ENCODE peak calls at places on chromosomes 1 and 21, in ten cellular contexts. One of them, this sample, is unnamed.

GRCh38 chr1:109825774-109826173 is 62.1 kb upstream of the EPS8L3 start:
- DNase-seq in left ventricle myocardium inferior: no peak
- DNase-seq in GM06990: no peak
- DNase-seq in hepatocyte: no peak
- DNase-seq in heart left ventricle: no peak
- DNase-seq in Peyer's patch: no peak
- DNase-seq in mammary epithelial cell: no peak
- DNase-seq in psoas muscle: no peak
- DNase-seq in cardiac muscle cell: no peak
- DNase-seq in fibroblast of lung: no peak
- DNase-seq in this sample: no peak

GRCh38 chr1:156368889-156369684 is at the start of gene RHBG:
- DNase-seq in heart left ventricle: peak; percentile 37
- DNase-seq in Peyer's patch: peak; percentile 79
- DNase-seq in GM06990: no peak
- DNase-seq in mammary epithelial cell: peak; percentile 35
- DNase-seq in fibroblast of lung: peak; percentile 25
- DNase-seq in psoas muscle: no peak
- DNase-seq in cardiac muscle cell: peak; percentile 37
- DNase-seq in left ventricle myocardium inferior: peak; percentile 35
- DNase-seq in hepatocyte: peak; percentile 86
- DNase-seq in this sample: peak; percentile 87

GRCh38 chr1:38586993-38587646 is 272.5 kb downstream of the RRAGC start:
- DNase-seq in GM06990: peak; percentile 36
- DNase-seq in cardiac muscle cell: peak; percentile 64
- DNase-seq in left ventricle myocardium inferior: peak; percentile 23
- DNase-seq in psoas muscle: peak; percentile 57
- DNase-seq in Peyer's patch: no peak
- DNase-seq in mammary epithelial cell: peak; percentile 15
- DNase-seq in hepatocyte: peak; percentile 67
- DNase-seq in heart left ventricle: no peak
- DNase-seq in fibroblast of lung: no peak
- DNase-seq in this sample: peak; percentile 83

GRCh38 chr1:4380564-4381168 is 273.7 kb upstream of the AJAP1 start:
- DNase-seq in fibroblast of lung: peak; percentile 85
- DNase-seq in GM06990: no peak
- DNase-seq in left ventricle myocardium inferior: no peak
- DNase-seq in cardiac muscle cell: no peak
- DNase-seq in heart left ventricle: no peak
- DNase-seq in Peyer's patch: no peak
- DNase-seq in mammary epithelial cell: peak; percentile 21
- DNase-seq in hepatocyte: no peak
- DNase-seq in psoas muscle: no peak
- DNase-seq in this sample: no peak

GRCh38 chr1:223234534-223234933 is 91.5 kb upstream of the TLR5 start:
- DNase-seq in GM06990: no peak
- DNase-seq in cardiac muscle cell: no peak
- DNase-seq in mammary epithelial cell: no peak
- DNase-seq in hepatocyte: no peak
- DNase-seq in left ventricle myocardium inferior: no peak
- DNase-seq in heart left ventricle: no peak
- DNase-seq in psoas muscle: no peak
- DNase-seq in fibroblast of lung: no peak
- DNase-seq in Peyer's patch: no peak
- DNase-seq in this sample: no peak

GRCh38 chr21:44444286-44444931 is 10.9 kb upstream of the LRRC3 start:
- DNase-seq in Peyer's patch: peak; percentile 29
- DNase-seq in psoas muscle: peak; percentile 33
- DNase-seq in heart left ventricle: peak; percentile 23
- DNase-seq in cardiac muscle cell: no peak
- DNase-seq in fibroblast of lung: no peak
- DNase-seq in GM06990: no peak
- DNase-seq in left ventricle myocardium inferior: peak; percentile 9
- DNase-seq in mammary epithelial cell: no peak
- DNase-seq in hepatocyte: no peak
- DNase-seq in this sample: peak; percentile 46

GRCh38 chr1:61056674-61057439 is 25.5 kb upstream of the NFIA start:
- DNase-seq in heart left ventricle: peak; percentile 57
- DNase-seq in Peyer's patch: peak; percentile 80
- DNase-seq in fibroblast of lung: peak; percentile 36
- DNase-seq in mammary epithelial cell: peak; percentile 53
- DNase-seq in GM06990: no peak
- DNase-seq in left ventricle myocardium inferior: peak; percentile 65
- DNase-seq in cardiac muscle cell: peak; percentile 44
- DNase-seq in hepatocyte: peak; percentile 68
- DNase-seq in psoas muscle: peak; percentile 77
- DNase-seq in this sample: peak; percentile 81

GRCh38 chr1:155125946-155126493 is 1.7 kb upstream of the EFNA1 start:
- DNase-seq in left ventricle myocardium inferior: peak; percentile 56
- DNase-seq in fibroblast of lung: peak; percentile 23
- DNase-seq in GM06990: no peak
- DNase-seq in mammary epithelial cell: no peak
- DNase-seq in hepatocyte: peak; percentile 84
- DNase-seq in psoas muscle: peak; percentile 71
- DNase-seq in cardiac muscle cell: no peak
- DNase-seq in Peyer's patch: peak; percentile 97
- DNase-seq in heart left ventricle: peak; percentile 54
- DNase-seq in this sample: peak; percentile 90

GRCh38 chr1:27111771-27112573 is 43.0 kb downstream of the SLC9A1 start:
- DNase-seq in GM06990: peak; percentile 46
- DNase-seq in mammary epithelial cell: peak; percentile 100
- DNase-seq in heart left ventricle: peak; percentile 92
- DNase-seq in left ventricle myocardium inferior: peak; percentile 77
- DNase-seq in Peyer's patch: peak; percentile 74
- DNase-seq in fibroblast of lung: peak; percentile 100
- DNase-seq in psoas muscle: peak; percentile 89
- DNase-seq in hepatocyte: peak; percentile 92
- DNase-seq in cardiac muscle cell: peak; percentile 39
- DNase-seq in this sample: peak; percentile 92

GRCh38 chr1:3460653-3461237 is 6.3 kb downstream of the ARHGEF16 start:
- DNase-seq in mammary epithelial cell: no peak
- DNase-seq in GM06990: no peak
- DNase-seq in heart left ventricle: peak; percentile 35
- DNase-seq in hepatocyte: peak; percentile 19
- DNase-seq in fibroblast of lung: peak; percentile 42
- DNase-seq in left ventricle myocardium inferior: no peak
- DNase-seq in cardiac muscle cell: peak; percentile 46
- DNase-seq in Peyer's patch: peak; percentile 60
- DNase-seq in psoas muscle: peak; percentile 55
- DNase-seq in this sample: no peak

GRCh38 chr21:36602735-36603134 is 96.2 kb upstream of the SIM2 start:
- DNase-seq in fibroblast of lung: no peak
- DNase-seq in mammary epithelial cell: no peak
- DNase-seq in hepatocyte: no peak
- DNase-seq in left ventricle myocardium inferior: no peak
- DNase-seq in psoas muscle: no peak
- DNase-seq in GM06990: no peak
- DNase-seq in cardiac muscle cell: no peak
- DNase-seq in Peyer's patch: no peak
- DNase-seq in heart left ventricle: no peak
- DNase-seq in this sample: no peak

GRCh38 chr1:203100163-203100867 is 14.5 kb upstream of the MYOG start:
- DNase-seq in mammary epithelial cell: no peak
- DNase-seq in fibroblast of lung: no peak
- DNase-seq in cardiac muscle cell: no peak
- DNase-seq in heart left ventricle: no peak
- DNase-seq in GM06990: no peak
- DNase-seq in left ventricle myocardium inferior: no peak
- DNase-seq in psoas muscle: no peak
- DNase-seq in Peyer's patch: no peak
- DNase-seq in hepatocyte: no peak
- DNase-seq in this sample: no peak

DNA sequence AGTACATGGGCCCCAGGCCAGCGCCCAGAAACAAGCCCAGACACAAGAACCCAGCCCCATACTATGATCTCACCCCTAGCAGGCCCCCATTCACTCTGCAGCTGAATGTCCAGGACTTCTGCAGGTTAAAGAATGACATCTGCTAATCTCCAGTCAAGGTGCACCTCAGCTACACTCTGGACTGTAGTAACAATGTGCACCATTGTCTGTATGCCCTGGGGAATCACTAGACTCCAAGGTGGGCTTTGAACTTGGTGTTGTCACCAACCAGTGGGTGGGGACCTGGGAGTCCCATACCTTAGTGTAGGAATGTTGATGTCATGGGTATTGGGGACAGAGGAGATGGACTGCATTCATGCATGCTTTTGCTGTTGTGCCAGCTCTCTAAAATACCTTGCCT is 10.3 kb downstream of the KCNE1 start:
- DNase-seq in hepatocyte: no peak
- DNase-seq in left ventricle myocardium inferior: no peak
- DNase-seq in fibroblast of lung: no peak
- DNase-seq in Peyer's patch: no peak
- DNase-seq in mammary epithelial cell: no peak
- DNase-seq in GM06990: no peak
- DNase-seq in heart left ventricle: no peak
- DNase-seq in cardiac muscle cell: no peak
- DNase-seq in psoas muscle: no peak
- DNase-seq in this sample: no peak
- H3K27me3 ChIP-seq in hepatocyte: no peaks in the 10 kb centered on the region
- H3K27me3 ChIP-seq in left ventricle myocardium inferior: no peaks in the 10 kb centered on the region
- H3K27me3 ChIP-seq in fibroblast of lung: peaks cover 8% of the 10 kb centered on the region
- H3K27me3 ChIP-seq in Peyer's patch: no peaks in the 10 kb centered on the region
- H3K27me3 ChIP-seq in mammary epithelial cell: no peaks in the 10 kb centered on the region
- H3K27me3 ChIP-seq in GM06990: no peaks in the 10 kb centered on the region
- H3K27me3 ChIP-seq in heart left ventricle: no peaks in the 10 kb centered on the region
- H3K27me3 ChIP-seq in cardiac muscle cell: no peaks in the 10 kb centered on the region
- H3K27me3 ChIP-seq in psoas muscle: no peaks in the 10 kb centered on the region
- H3K27me3 ChIP-seq in this sample: no peaks in the 10 kb centered on the region

DNA sequence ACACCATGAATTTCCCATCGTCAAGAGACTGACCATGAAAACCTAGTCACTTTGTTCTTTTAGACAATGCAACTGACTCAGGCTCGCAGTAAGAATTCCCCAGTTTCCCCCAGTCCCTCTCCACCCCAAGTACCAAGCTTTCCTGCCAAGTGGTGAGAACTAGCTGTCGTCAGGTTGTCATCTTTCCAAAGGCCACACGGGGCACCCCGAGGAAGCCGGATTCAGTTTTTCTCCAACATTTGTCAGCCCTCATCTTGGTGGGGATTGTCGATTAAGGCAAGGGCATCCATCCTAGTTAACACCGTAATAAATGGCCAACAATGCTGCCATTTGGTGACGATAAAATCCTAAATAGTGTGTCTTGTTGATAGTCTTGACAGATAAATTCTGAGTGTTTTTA is 56.0 kb upstream of the PROX1 start:
- DNase-seq in fibroblast of lung: no peak
- DNase-seq in cardiac muscle cell: peak; percentile 32
- DNase-seq in left ventricle myocardium inferior: no peak
- DNase-seq in Peyer's patch: no peak
- DNase-seq in GM06990: no peak
- DNase-seq in mammary epithelial cell: no peak
- DNase-seq in psoas muscle: no peak
- DNase-seq in hepatocyte: no peak
- DNase-seq in heart left ventricle: no peak
- DNase-seq in this sample: no peak
- TF ChIP-seq CTCF in fibroblast of lung: no peak
- TF ChIP-seq CTCF in cardiac muscle cell: no peak
- TF ChIP-seq CTCF in left ventricle myocardium inferior: peak; percentile 14
- TF ChIP-seq CTCF in Peyer's patch: no peak
- TF ChIP-seq CTCF in GM06990: no peak
- TF ChIP-seq CTCF in mammary epithelial cell: no peak
- TF ChIP-seq CTCF in psoas muscle: no peak
- TF ChIP-seq CTCF in hepatocyte: no peak
- TF ChIP-seq CTCF in heart left ventricle: no peak
- TF ChIP-seq CTCF in this sample: no peak

DNA sequence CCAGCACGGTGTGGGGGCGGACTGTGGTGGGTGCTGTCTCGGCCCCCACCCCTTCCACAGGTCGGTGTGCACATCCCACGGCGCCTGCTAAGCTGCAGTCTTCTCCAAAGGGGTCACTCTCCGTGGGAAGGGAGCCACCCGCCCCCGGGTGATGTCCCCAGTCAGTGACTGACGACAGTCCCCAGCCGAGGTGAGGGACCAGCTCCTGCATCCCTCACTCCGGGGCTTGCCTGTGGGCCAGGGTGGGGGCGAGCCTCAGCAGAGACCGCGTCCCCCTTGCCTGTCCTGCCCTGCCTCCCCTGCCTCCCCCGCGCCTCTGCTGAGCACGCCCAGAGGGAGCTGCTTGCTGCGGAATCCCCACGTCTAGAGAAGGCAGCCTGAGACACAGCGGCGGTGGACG is 35.9 kb upstream of the PDE9A start:
- DNase-seq in heart left ventricle: no peak
- DNase-seq in Peyer's patch: no peak
- DNase-seq in hepatocyte: no peak
- DNase-seq in cardiac muscle cell: no peak
- DNase-seq in fibroblast of lung: no peak
- DNase-seq in GM06990: no peak
- DNase-seq in mammary epithelial cell: no peak
- DNase-seq in psoas muscle: no peak
- DNase-seq in left ventricle myocardium inferior: no peak
- DNase-seq in this sample: no peak
- H3K27me3 ChIP-seq in heart left ventricle: peaks cover 35% of the 10 kb centered on the region
- H3K27me3 ChIP-seq in Peyer's patch: no peaks in the 10 kb centered on the region
- H3K27me3 ChIP-seq in hepatocyte: no peaks in the 10 kb centered on the region
- H3K27me3 ChIP-seq in cardiac muscle cell: no peaks in the 10 kb centered on the region
- H3K27me3 ChIP-seq in fibroblast of lung: peaks cover 8% of the 10 kb centered on the region
- H3K27me3 ChIP-seq in GM06990: no peaks in the 10 kb centered on the region
- H3K27me3 ChIP-seq in mammary epithelial cell: peaks cover 13% of the 10 kb centered on the region
- H3K27me3 ChIP-seq in psoas muscle: no peaks in the 10 kb centered on the region
- H3K27me3 ChIP-seq in left ventricle myocardium inferior: peaks cover 67% of the 10 kb centered on the region
- H3K27me3 ChIP-seq in this sample: peaks cover 18% of the 10 kb centered on the region

GRCh38 chr1:183936009-183936408 is 101.5 kb downstream of the COLGALT2 start:
- DNase-seq in cardiac muscle cell: no peak
- DNase-seq in Peyer's patch: no peak
- DNase-seq in hepatocyte: no peak
- DNase-seq in psoas muscle: no peak
- DNase-seq in left ventricle myocardium inferior: no peak
- DNase-seq in heart left ventricle: no peak
- DNase-seq in fibroblast of lung: no peak
- DNase-seq in GM06990: no peak
- DNase-seq in mammary epithelial cell: no peak
- DNase-seq in this sample: no peak

GRCh38 chr1:183934284-183934683 is 103.2 kb downstream of the COLGALT2 start:
- DNase-seq in Peyer's patch: no peak
- DNase-seq in GM06990: no peak
- DNase-seq in heart left ventricle: no peak
- DNase-seq in mammary epithelial cell: no peak
- DNase-seq in hepatocyte: no peak
- DNase-seq in psoas muscle: no peak
- DNase-seq in left ventricle myocardium inferior: no peak
- DNase-seq in cardiac muscle cell: no peak
- DNase-seq in fibroblast of lung: no peak
- DNase-seq in this sample: no peak

GRCh38 chr1:183932412-183932811 is 105.1 kb downstream of the COLGALT2 start:
- DNase-seq in GM06990: no peak
- DNase-seq in cardiac muscle cell: no peak
- DNase-seq in hepatocyte: peak; percentile 55
- DNase-seq in mammary epithelial cell: no peak
- DNase-seq in heart left ventricle: peak; percentile 94
- DNase-seq in Peyer's patch: no peak
- DNase-seq in left ventricle myocardium inferior: peak; percentile 88
- DNase-seq in fibroblast of lung: peak; percentile 93
- DNase-seq in psoas muscle: peak; percentile 91
- DNase-seq in this sample: peak; percentile 65

GRCh38 chr1:183933528-183934179 is 103.9 kb downstream of the COLGALT2 start:
- DNase-seq in cardiac muscle cell: no peak
- DNase-seq in left ventricle myocardium inferior: no peak
- DNase-seq in hepatocyte: no peak
- DNase-seq in GM06990: no peak
- DNase-seq in psoas muscle: no peak
- DNase-seq in mammary epithelial cell: no peak
- DNase-seq in fibroblast of lung: no peak
- DNase-seq in heart left ventricle: no peak
- DNase-seq in Peyer's patch: no peak
- DNase-seq in this sample: no peak

GRCh38 chr1:183931646-183932271 is 105.8 kb downstream of the COLGALT2 start:
- DNase-seq in GM06990: no peak
- DNase-seq in Peyer's patch: no peak
- DNase-seq in psoas muscle: no peak
- DNase-seq in fibroblast of lung: no peak
- DNase-seq in mammary epithelial cell: no peak
- DNase-seq in hepatocyte: no peak
- DNase-seq in heart left ventricle: no peak
- DNase-seq in left ventricle myocardium inferior: no peak
- DNase-seq in cardiac muscle cell: no peak
- DNase-seq in this sample: no peak
- TF ChIP-seq CTCF in GM06990: no peak
- TF ChIP-seq CTCF in Peyer's patch: no peak
- TF ChIP-seq CTCF in psoas muscle: no peak
- TF ChIP-seq CTCF in fibroblast of lung: no peak
- TF ChIP-seq CTCF in mammary epithelial cell: no peak
- TF ChIP-seq CTCF in hepatocyte: no peak
- TF ChIP-seq CTCF in heart left ventricle: no peak
- TF ChIP-seq CTCF in left ventricle myocardium inferior: no peak
- TF ChIP-seq CTCF in cardiac muscle cell: no peak
- TF ChIP-seq CTCF in this sample: no peak

This sample was measured in upper lobe of right lung.